ENCODE peak calls at places on chromosomes 12 and 14, in ten cellular contexts. P is HTR-8/SVneo, U is KG1, D is GM13976, N is nephron progenitor cell, W is transverse colon, M is spleen, H is left lobe of liver, F is GDM1, X is T-helper 17 cell. L is an unnamed sample.

GRCh38 chr14:42470427-42470719 is 863.7 kb downstream of the LRFN5 start:
- DNase-seq in P (no peak), U (no peak), D (no peak), N (no peak), W (no peak), M (no peak), H (no peak), F (no peak), X (no peak), L (no peak)

GRCh38 chr12:14886271-14886670 is 617 bp upstream of the MGP start:
- DNase-seq in P (no peak), U (no peak), D (no peak), N (no peak), W (no peak), M (no peak), H (no peak), F (no peak), X (no peak), L (no peak)

GRCh38 chr14:58283730-58284129 is 14.6 kb upstream of the ARID4A start:
- DNase-seq in P (no peak), U (no peak), D (no peak), N (no peak), W (no peak), M (no peak), H (no peak), F (no peak), X (no peak), L (no peak)

GRCh38 chr14:31829256-31829923 is 247.7 kb upstream of the ARHGAP5 start:
- DNase-seq in P (no peak), U (no peak), D (no peak), N (no peak), W (no peak), M (no peak), H (no peak), F (no peak), X (no peak), L (no peak)

GRCh38 chr12:67677166-67677565 is 28.6 kb downstream of the DYRK2 start:
- DNase-seq in P (no peak), U (no peak), D (no peak), N (no peak), W (no peak), M (no peak), H (no peak), F (no peak), X (no peak), L (no peak)

GRCh38 chr12:125888921-125889320 is 823.7 kb downstream of the AACS start:
- DNase-seq in P (no peak), U (no peak), D (no peak), N (no peak), W (no peak), M (no peak), H (no peak), F (no peak), X (no peak), L (no peak)

GRCh38 chr14:73339846-73340565 is 102.7 kb downstream of the PAPLN start:
- DNase-seq in P (no peak), U (no peak), D (no peak), N (no peak), W (no peak), M (no peak), H (no peak), F (no peak), X (no peak), L (no peak)

GRCh38 chr12:71183018-71183417 is 25.2 kb upstream of the TSPAN8 start:
- DNase-seq in P (peak), U (no peak), D (no peak), N (no peak), W (no peak), M (no peak), H (no peak), F (no peak), X (no peak), L (no peak)

GRCh38 chr12:17540921-17541320 is 549.1 kb downstream of the RERGL start:
- DNase-seq in P (no peak), U (no peak), D (no peak), N (no peak), W (no peak), M (no peak), H (no peak), F (no peak), X (no peak), L (no peak)

GRCh38 chr12:402127-402456 is 648 bp downstream of the CCDC77 start:
- DNase-seq in P (peak), U (no peak), D (no peak), N (peak), W (no peak), M (no peak), H (no peak), F (no peak), X (no peak), L (no peak)

GRCh38 chr14:104977681-104978647 is at the start of gene AHNAK2:
- DNase-seq in P (peak), U (no peak), D (peak), N (peak), W (peak), M (peak), H (peak), F (peak), X (peak), L (no peak)

GRCh38 chr14:102049258-102050025 is 37.4 kb downstream of the HSP90AA1 start:
- DNase-seq in P (no peak), U (no peak), D (no peak), N (no peak), W (no peak), M (peak), H (no peak), F (no peak), X (no peak), L (no peak)

GRCh38 chr12:128823216-128823915 is 392 bp downstream of the SLC15A4 start:
- DNase-seq in P (no peak), U (no peak), D (peak), N (peak), W (peak), M (peak), H (peak), F (no peak), X (no peak), L (no peak)

GRCh38 chr12:52210186-52210924 is 18.5 kb upstream of the KRT80 start:
- DNase-seq in P (no peak), U (no peak), D (no peak), N (no peak), W (no peak), M (peak), H (no peak), F (no peak), X (no peak), L (no peak)

GRCh38 chr12:105053116-105053572 is 31.1 kb downstream of the ALDH1L2 start:
- DNase-seq in P (peak), U (peak), D (peak), N (peak), W (peak), M (peak), H (peak), F (peak), X (peak), L (peak)

GRCh38 chr14:89384023-89384422 is 33.0 kb downstream of the FOXN3 start:
- DNase-seq in P (no peak), U (no peak), D (peak), N (no peak), W (peak), M (peak), H (no peak), F (no peak), X (no peak), L (no peak)

GRCh38 chr14:50318031-50318626 is 6.0 kb downstream of the DMAC2L start:
- DNase-seq in P (peak), U (no peak), D (no peak), N (no peak), W (no peak), M (no peak), H (no peak), F (no peak), X (no peak), L (no peak)

GRCh38 chr12:78181544-78182162 is 351.0 kb downstream of the NAV3 start:
- DNase-seq in P (no peak), U (no peak), D (no peak), N (peak), W (peak), M (no peak), H (no peak), F (peak), X (no peak), L (no peak)

GRCh38 chr12:49615725-49616124 is 7.6 kb upstream of the PRPF40B start:
- DNase-seq in P (no peak), U (no peak), D (no peak), N (no peak), W (no peak), M (no peak), H (no peak), F (no peak), X (no peak), L (peak)

GRCh38 chr14:103854822-103855733 is 7.7 kb upstream of the PPP1R13B start:
- DNase-seq in P (no peak), U (no peak), D (peak), N (peak), W (peak), M (peak), H (no peak), F (peak), X (no peak), L (no peak)

GRCh38 chr12:99390707-99391106 is 256.8 kb upstream of the GARIN6 start:
- DNase-seq in P (peak), U (no peak), D (no peak), N (peak), W (no peak), M (no peak), H (peak), F (no peak), X (no peak), L (no peak)

GRCh38 chr14:79585845-79586244 is 625.5 kb downstream of the DIO2 start:
- DNase-seq in P (peak), U (no peak), D (no peak), N (no peak), W (no peak), M (no peak), H (no peak), F (no peak), X (no peak), L (no peak)

GRCh38 chr12:33988888-33989287 is 33.4 kb upstream of the ALG10 start:
- DNase-seq in P (no peak), U (no peak), D (no peak), N (no peak), W (no peak), M (no peak), H (no peak), F (no peak), X (no peak), L (no peak)

GRCh38 chr14:75543258-75543657 is 21.0 kb downstream of the BATF start:
- DNase-seq in P (no peak), U (no peak), D (no peak), N (no peak), W (no peak), M (no peak), H (no peak), F (no peak), X (no peak), L (no peak)

GRCh38 chr12:85092814-85093370 is 56.7 kb downstream of the LRRIQ1 start:
- DNase-seq in P (no peak), U (no peak), D (no peak), N (no peak), W (no peak), M (no peak), H (no peak), F (no peak), X (no peak), L (no peak)

GRCh38 chr12:41709463-41710285 is 435.0 kb downstream of the GXYLT1 start:
- DNase-seq in P (no peak), U (no peak), D (no peak), N (no peak), W (no peak), M (no peak), H (no peak), F (no peak), X (no peak), L (no peak)

GRCh38 chr12:12461281-12461922 is 101.3 kb downstream of the DUSP16 start:
- DNase-seq in P (no peak), U (no peak), D (no peak), N (no peak), W (no peak), M (no peak), H (no peak), F (no peak), X (no peak), L (no peak)

GRCh38 chr12:43277630-43278267 is 274.3 kb downstream of the ADAMTS20 start:
- DNase-seq in P (no peak), U (no peak), D (no peak), N (no peak), W (no peak), M (no peak), H (no peak), F (no peak), X (no peak), L (no peak)

GRCh38 chr12:12521044-12521485 is 41.6 kb downstream of the DUSP16 start:
- DNase-seq in P (no peak), U (no peak), D (no peak), N (no peak), W (no peak), M (no peak), H (no peak), F (no peak), X (no peak), L (no peak)

GRCh38 chr14:76501156-76501555 is 125.2 kb downstream of the ESRRB start:
- DNase-seq in P (no peak), U (no peak), D (no peak), N (no peak), W (no peak), M (peak), H (no peak), F (no peak), X (no peak), L (no peak)

GRCh38 chr12:90940872-90941499 is 14.0 kb downstream of the CCER1 start:
- DNase-seq in P (peak), U (peak), D (peak), N (no peak), W (no peak), M (no peak), H (no peak), F (peak), X (no peak), L (no peak)

GRCh38 chr12:9636807-9637206 is 29.1 kb upstream of the KLRB1 start:
- DNase-seq in P (no peak), U (no peak), D (no peak), N (no peak), W (no peak), M (no peak), H (no peak), F (no peak), X (no peak), L (no peak)

GRCh38 chr14:105890474-105891220 is 364.3 kb downstream of the TMEM121 start:
- DNase-seq in P (no peak), U (no peak), D (peak), N (no peak), W (peak), M (peak), H (peak), F (no peak), X (peak), L (no peak)

GRCh38 chr12:58629376-58629775 is 290.9 kb downstream of the LRIG3 start:
- DNase-seq in P (no peak), U (no peak), D (no peak), N (no peak), W (no peak), M (no peak), H (no peak), F (no peak), X (no peak), L (no peak)

GRCh38 chr12:93657076-93657475 is 20.1 kb upstream of the CRADD start:
- DNase-seq in P (no peak), U (no peak), D (no peak), N (no peak), W (no peak), M (no peak), H (no peak), F (no peak), X (no peak), L (no peak)

GRCh38 chr12:52010152-52010622 is 3.4 kb downstream of the TAMALIN start:
- DNase-seq in P (peak), U (no peak), D (no peak), N (peak), W (peak), M (peak), H (peak), F (no peak), X (no peak), L (no peak)

GRCh38 chr14:85535916-85536834 is 6.2 kb downstream of the FLRT2 start:
- DNase-seq in P (peak), U (no peak), D (no peak), N (no peak), W (no peak), M (no peak), H (no peak), F (no peak), X (no peak), L (peak)

GRCh38 chr12:6936642-6937480 is 6.8 kb upstream of the RNU7-1 start:
- DNase-seq in P (no peak), U (no peak), D (peak), N (no peak), W (no peak), M (peak), H (no peak), F (no peak), X (no peak), L (no peak)